ENCODE peak calls at places on chromosome 16, in four cellular contexts. W, Z, Y and R are unnamed samples.

GRCh38 chr16:48897698-48898205 is 287.8 kb upstream of the N4BP1 start:
- DNase-seq in Z (no peak), Y (no peak), W (no peak), R (peak)

GRCh38 chr16:65445313-65446260 is 323.7 kb upstream of the CDH11 start:
- DNase-seq in W (no peak), Z (no peak), Y (no peak), R (no peak)

GRCh38 chr16:74100405-74101316 is 196.0 kb upstream of the PSMD7 start:
- DNase-seq in Z (no peak), Y (no peak), W (no peak), R (no peak)

GRCh38 chr16:2597560-2597902 is 59.7 kb downstream of the PDPK1 start:
- DNase-seq in Z (no peak), W (peak), Y (no peak), R (no peak)

GRCh38 chr16:30351586-30352419 is 3.3 kb downstream of the CD2BP2 start:
- DNase-seq in W (peak), Z (peak), Y (no peak), R (peak)

GRCh38 chr16:66636199-66636598 is 31.7 kb downstream of the CMTM3 start:
- DNase-seq in Y (no peak), W (no peak), Z (peak), R (peak)

GRCh38 chr16:621526-622105 is 9.2 kb upstream of the WFIKKN1 start:
- DNase-seq in Z (no peak), W (no peak), Y (no peak), R (no peak)

GRCh38 chr16:57258910-57259475 is 13.9 kb downstream of the ARL2BP start:
- DNase-seq in Z (no peak), Y (no peak), W (peak), R (peak)

GRCh38 chr16:20916927-20917326 is 16.4 kb downstream of the LYRM1 start:
- DNase-seq in W (no peak), Y (peak), Z (no peak), R (no peak)

GRCh38 chr16:19522369-19523159 is 666 bp upstream of the GDE1 start:
- DNase-seq in Z (no peak), W (no peak), Y (no peak), R (no peak)

GRCh38 chr16:70703041-70703834 is 17.4 kb upstream of the MTSS2 start:
- DNase-seq in Z (no peak), Y (no peak), W (no peak), R (no peak)

GRCh38 chr16:19588661-19589060 is 33.2 kb downstream of the VPS35L start:
- DNase-seq in Z (no peak), W (no peak), Y (no peak), R (no peak)

GRCh38 chr16:69772560-69773254 is 10.6 kb downstream of the WWP2 start:
- DNase-seq in Y (no peak), W (no peak), Z (no peak), R (no peak)

GRCh38 chr16:64626771-64627170 is 495.1 kb downstream of the CDH11 start:
- DNase-seq in Z (no peak), Y (no peak), W (no peak), R (no peak)

GRCh38 chr16:27398894-27399853 is 2.8 kb upstream of the IL21R start:
- DNase-seq in W (no peak), Y (peak), Z (no peak), R (no peak)